ENCODE peak calls at places on chromosome 20, in four cellular contexts. I is HEK293T, M is HepG2, E is K562. N is an unnamed sample.

GRCh38 chr20:29408034-29408695 is 1849.3 kb upstream of the DEFB115 start:
- DNase-seq in E (no peak), M (no peak), I (no peak), N (no peak)

GRCh38 chr20:45892828-45893500 is 1.8 kb downstream of the CTSA start:
- DNase-seq in I (no peak), M (no peak), E (no peak), N (no peak)

GRCh38 chr20:58078741-58079522 is 149.5 kb downstream of the ANKRD60 start:
- DNase-seq in M (no peak), E (no peak), I (no peak), N (no peak)

GRCh38 chr20:42604998-42605970 is 584.4 kb downstream of the PTPRT start:
- DNase-seq in M (no peak), I (no peak), E (no peak), N (no peak)

GRCh38 chr20:48129319-48129973 is 344.2 kb upstream of the SULF2 start:
- DNase-seq in M (no peak), E (no peak), I (no peak), N (no peak)

GRCh38 chr20:47133809-47134456 is 222.6 kb downstream of the ZMYND8 start:
- DNase-seq in I (no peak), M (no peak), E (no peak), N (no peak)

GRCh38 chr20:53655909-53656652 is 62.4 kb upstream of the ZNF217 start:
- DNase-seq in E (no peak), M (no peak), I (no peak), N (no peak)

GRCh38 chr20:36573798-36574277 is 441 bp downstream of the TGIF2 start:
- DNase-seq in M (peak), E (peak), I (no peak), N (no peak)

GRCh38 chr20:61387204-61387958 is 135.3 kb downstream of the CDH4 start:
- DNase-seq in M (no peak), E (peak), I (peak), N (no peak)
- TF ChIP-seq FOXK2 in M (no peak), E (no peak), I (no peak), N (no peak)

DNA sequence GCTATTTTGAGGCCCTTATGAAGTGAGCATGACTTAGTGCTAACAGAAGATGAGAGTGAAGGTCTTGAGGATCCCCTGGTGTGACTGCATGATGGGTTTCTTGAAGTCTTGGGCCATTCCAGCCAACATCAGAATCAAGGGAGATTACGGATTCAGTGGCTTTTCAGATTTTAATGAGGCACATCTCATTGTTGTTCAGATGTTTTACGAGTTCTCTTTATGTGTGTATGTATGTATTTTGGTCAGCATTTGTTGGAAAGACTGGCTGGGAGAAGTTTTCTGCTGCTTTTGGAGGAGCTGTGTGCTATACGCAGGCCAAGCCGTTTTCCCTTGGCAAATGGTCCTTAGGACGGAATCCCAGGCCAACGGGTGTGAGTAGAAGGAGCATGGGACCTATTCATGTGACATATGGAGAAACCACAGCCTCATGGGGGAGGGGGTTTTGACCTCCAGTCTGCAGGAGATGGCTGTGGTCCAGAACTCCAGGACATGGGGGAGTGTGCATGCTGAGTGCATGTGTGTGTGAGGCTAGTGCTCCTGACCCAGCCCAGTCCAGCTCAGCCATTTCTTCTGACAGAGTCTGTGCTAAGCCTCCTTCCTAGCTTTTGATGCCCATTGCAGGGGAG is 35.3 kb downstream of the CHMP4B start:
- DNase-seq in M (no peak), E (peak), I (no peak), N (no peak)
- TF ChIP-seq FOXK2 in M (no peak), E (no peak), I (no peak), N (no peak)

GRCh38 chr20:63439866-63440265 is 32.6 kb downstream of the KCNQ2 start:
- DNase-seq in I (no peak), M (no peak), E (no peak), N (no peak)

GRCh38 chr20:63440366-63440955 is 32.0 kb downstream of the KCNQ2 start:
- DNase-seq in I (no peak), E (no peak), M (no peak), N (no peak)

GRCh38 chr20:63443606-63444395 is 28.7 kb downstream of the KCNQ2 start:
- DNase-seq in I (no peak), E (no peak), M (no peak), N (no peak)

GRCh38 chr20:63441136-63441776 is 31.2 kb downstream of the KCNQ2 start:
- DNase-seq in M (no peak), I (no peak), E (no peak), N (peak)

GRCh38 chr20:63441777-63442493 is 30.5 kb downstream of the KCNQ2 start:
- DNase-seq in E (no peak), M (peak), I (peak), N (peak)
- TF ChIP-seq FOXK2 in E (no peak), M (no peak), I (no peak), N (no peak)

GRCh38 chr20:7387638-7388193 is 552.5 kb downstream of the HAO1 start:
- DNase-seq in E (no peak), M (no peak), I (no peak), N (no peak)

DNA sequence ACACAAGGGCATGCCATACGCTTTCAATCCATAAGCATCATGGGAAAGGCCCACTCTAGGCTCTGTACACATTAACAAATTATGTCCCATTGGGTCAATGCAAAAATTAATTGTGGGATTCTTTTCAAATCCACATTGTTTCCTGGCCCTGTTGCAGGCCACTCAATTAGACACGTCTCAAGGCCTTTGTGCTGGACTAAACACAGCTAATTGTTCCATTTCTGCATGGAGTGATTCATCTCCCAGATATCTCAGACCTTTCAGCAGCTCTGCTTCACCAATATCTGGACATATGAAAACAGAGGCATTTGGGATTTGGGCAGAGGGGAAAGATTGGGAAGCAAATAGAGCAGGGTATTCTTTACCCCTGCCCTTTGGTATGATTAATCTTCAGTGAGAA is 547.7 kb downstream of the HAO1 start:
- DNase-seq in M (no peak), I (no peak), E (no peak), N (no peak)
- TF ChIP-seq FOXK2 in M (no peak), I (no peak), E (no peak), N (no peak)

GRCh38 chr20:38290829-38291581 is 13.0 kb upstream of the BPI start:
- DNase-seq in E (peak), I (peak), M (peak), N (no peak)
- TF ChIP-seq FOXK2 in E (no peak), I (no peak), M (no peak), N (no peak)

DNA sequence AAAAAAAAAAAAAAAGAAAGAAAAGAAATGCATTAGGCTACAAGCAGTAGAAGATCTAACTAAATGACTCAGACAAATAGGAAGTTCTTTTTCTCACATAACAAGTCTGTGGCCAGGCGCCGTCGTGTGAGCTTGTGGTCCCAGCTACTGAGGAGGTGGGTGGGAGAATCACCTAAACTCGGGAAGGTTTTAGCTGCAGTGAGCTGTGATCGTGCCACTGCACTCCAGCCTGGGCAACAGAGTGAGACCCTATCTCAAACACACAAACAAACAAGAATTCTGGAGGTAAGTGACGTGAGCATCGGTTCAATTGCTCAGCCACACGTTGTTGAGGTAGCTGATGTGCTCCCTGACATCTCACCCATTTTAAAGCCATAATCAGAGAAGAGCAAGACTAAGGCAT is 37.9 kb upstream of the SLC23A2 start:
- DNase-seq in M (no peak), E (no peak), I (no peak), N (peak)
- TF ChIP-seq FOXK2 in M (no peak), E (no peak), I (no peak), N (no peak)

GRCh38 chr20:17485017-17485416 is 46.2 kb downstream of the BFSP1 start:
- DNase-seq in I (no peak), E (no peak), M (no peak), N (no peak)
- TF ChIP-seq FOXK2 in I (no peak), E (no peak), M (no peak), N (no peak)

GRCh38 chr20:44810391-44811149 is at the start of gene RIMS4:
- DNase-seq in M (no peak), I (peak), E (no peak), N (no peak)

GRCh38 chr20:44807684-44808056 is 2.7 kb downstream of the RIMS4 start:
- DNase-seq in I (no peak), E (no peak), M (no peak), N (no peak)

GRCh38 chr20:44811150-44811685 is 872 bp upstream of the RIMS4 start:
- DNase-seq in M (no peak), E (no peak), I (no peak), N (no peak)

GRCh38 chr20:44809380-44810060 is 826 bp downstream of the RIMS4 start:
- DNase-seq in M (no peak), I (no peak), E (no peak), N (no peak)

DNA sequence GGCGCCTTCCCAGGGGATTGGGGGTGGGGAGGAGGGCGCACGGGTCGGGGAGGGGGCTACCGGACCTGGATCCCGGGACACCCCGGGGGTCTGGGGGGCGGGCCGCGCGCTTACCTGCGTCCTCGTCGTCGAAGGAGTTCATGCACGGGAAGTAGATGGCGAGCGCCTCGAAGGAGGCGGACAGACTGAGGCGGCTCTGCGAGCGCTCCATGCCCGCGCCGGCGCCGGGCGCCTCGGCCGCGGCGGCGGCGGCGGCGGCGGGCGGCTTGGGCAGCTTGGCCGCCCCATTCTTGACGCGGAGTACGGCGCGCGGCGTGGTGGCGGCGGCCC is 320 bp downstream of the RIMS4 start:
- DNase-seq in M (no peak), E (no peak), I (no peak), N (no peak)
- TF ChIP-seq FOXK2 in M (no peak), E (no peak), I (no peak), N (no peak)

DNA sequence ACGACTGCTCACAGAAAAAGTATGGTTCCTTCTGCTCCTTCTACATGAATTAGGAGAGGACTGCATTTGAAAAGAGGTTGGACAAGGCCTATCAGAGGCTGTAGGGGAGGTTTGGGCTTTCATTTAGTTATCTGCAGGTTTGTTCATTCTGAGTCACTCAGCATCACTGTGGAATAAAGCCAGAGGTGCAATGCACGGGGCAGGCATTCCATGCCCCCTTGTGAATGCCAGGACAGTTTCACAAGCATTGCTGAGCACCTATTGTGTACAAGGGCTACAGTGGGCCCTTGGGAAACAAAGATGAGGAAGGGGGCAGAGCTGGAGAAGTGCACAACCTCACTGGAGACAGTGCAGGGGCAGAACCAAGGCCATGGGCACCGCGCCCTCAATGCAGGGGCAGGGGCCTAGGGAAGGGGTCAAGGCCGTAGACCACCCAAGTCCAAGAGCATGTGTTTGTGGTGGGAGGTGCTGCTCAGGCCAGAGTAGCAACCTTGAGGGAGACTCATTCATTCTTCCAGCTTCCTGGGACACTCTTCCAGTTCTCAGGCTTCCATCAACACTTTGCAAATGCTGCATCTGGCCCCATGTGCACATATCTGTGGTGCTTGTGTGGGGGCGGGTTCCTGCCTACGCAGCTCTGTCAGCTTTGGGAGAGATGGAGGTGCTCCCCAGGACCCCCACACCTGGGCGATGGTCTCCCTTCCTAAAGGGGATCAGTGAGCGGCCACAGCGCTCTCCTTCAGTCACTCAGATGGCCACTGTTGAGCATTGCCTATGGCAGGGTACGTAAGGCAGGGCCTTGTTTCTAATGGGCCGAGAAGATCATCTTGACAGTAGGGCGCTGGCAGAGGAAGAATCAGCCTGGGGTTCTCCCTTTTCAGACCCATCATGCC is 204.5 kb downstream of the SYNDIG1 start:
- DNase-seq in M (no peak), I (no peak), E (no peak), N (no peak)
- TF ChIP-seq FOXK2 in M (no peak), I (no peak), E (no peak), N (no peak)

DNA sequence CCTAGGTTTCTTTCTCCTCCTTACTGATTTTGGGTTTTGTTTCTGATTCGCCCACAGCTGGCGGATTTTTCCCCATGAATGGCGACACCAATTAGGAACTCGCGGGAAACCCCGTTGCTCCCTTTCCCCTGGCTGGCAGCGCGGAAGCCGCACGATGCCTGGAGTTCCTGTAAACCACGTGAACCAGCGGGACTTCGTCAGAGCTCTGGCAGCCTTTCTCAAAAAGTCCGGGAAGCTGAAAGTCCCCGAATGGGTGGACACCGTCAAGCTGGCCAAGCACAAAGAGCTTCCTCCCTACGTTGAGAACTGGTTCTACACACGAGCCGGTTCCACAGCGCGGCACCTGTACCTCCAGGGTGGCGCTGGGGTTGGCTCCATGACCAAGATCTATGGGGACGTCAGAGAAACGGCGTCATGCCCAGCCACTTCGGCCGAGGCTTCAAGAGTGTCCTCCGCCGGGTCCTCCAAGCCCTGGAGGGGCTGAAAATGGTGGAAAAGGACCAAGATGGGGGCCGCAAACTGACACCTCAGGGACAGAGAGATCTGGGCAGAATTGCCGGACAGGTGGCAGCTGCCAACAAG is 3.2 kb upstream of the SEC23B start:
- DNase-seq in M (no peak), E (no peak), I (no peak), N (no peak)
- TF ChIP-seq FOXK2 in M (no peak), E (no peak), I (no peak), N (no peak)